ENCODE peak calls at places on chromosomes 16 and 17, in eight cellular contexts. V is RWPE1; Q is OCI-LY7; H is CD8-positive, alpha-beta T cell; N is nephron progenitor cell; C is tibial nerve; D is progenitor cell of endocrine pancreas; W is testis. G is an unnamed sample.

GRCh38 chr17:21537302-21537701 is 155.0 kb upstream of the KCNJ18 start:
- DNase-seq in V (no peak), Q (no peak), H (no peak), N (no peak), C (no peak), D (no peak), W (no peak), G (no peak)

GRCh38 chr17:19656336-19656735 is 7.8 kb downstream of the ALDH3A2 start:
- DNase-seq in V (no peak), Q (no peak), H (no peak), N (no peak), C (no peak), D (no peak), W (no peak), G (no peak)

GRCh38 chr16:25005445-25006306 is 9.5 kb downstream of the ARHGAP17 start:
- DNase-seq in V (no peak), Q (no peak), H (no peak), N (no peak), C (no peak), D (no peak), W (no peak), G (no peak)

GRCh38 chr16:66695935-66696668 is 441 bp downstream of the CMTM4 start:
- DNase-seq in V (peak; percentile 55), Q (no peak), H (peak; percentile 13), N (peak; percentile 25), C (no peak), D (peak; percentile 46), W (peak; percentile 30), G (peak; percentile 20)

GRCh38 chr16:4290236-4290830 is 17.5 kb upstream of the TFAP4 start:
- DNase-seq in V (peak; percentile 50), Q (no peak), H (no peak), N (no peak), C (no peak), D (no peak), W (no peak), G (no peak)

GRCh38 chr17:38910325-38910724 is 15.1 kb upstream of the LASP1NB start:
- DNase-seq in V (no peak), Q (no peak), H (no peak), N (no peak), C (no peak), D (no peak), W (no peak), G (no peak)

GRCh38 chr16:47612711-47613110 is 151.6 kb downstream of the PHKB start:
- DNase-seq in V (peak; percentile 38), Q (no peak), H (no peak), N (no peak), C (no peak), D (no peak), W (no peak), G (no peak)

GRCh38 chr17:31269597-31269996 is 27.4 kb downstream of the OMG start:
- DNase-seq in V (peak; percentile 82), Q (no peak), H (no peak), N (no peak), C (no peak), D (no peak), W (no peak), G (no peak)

GRCh38 chr17:50660042-50660886 is 25.6 kb downstream of the ABCC3 start:
- DNase-seq in V (no peak), Q (no peak), H (no peak), N (no peak), C (no peak), D (no peak), W (no peak), G (no peak)

GRCh38 chr17:39167492-39167891 is 1.5 kb upstream of the ARL5C start:
- DNase-seq in V (no peak), Q (peak; percentile 75), H (no peak), N (no peak), C (no peak), D (no peak), W (no peak), G (no peak)

GRCh38 chr17:42878123-42878880 is 22.3 kb upstream of the G6PC1 start:
- DNase-seq in V (no peak), Q (no peak), H (no peak), N (peak; percentile 55), C (no peak), D (no peak), W (no peak), G (no peak)

GRCh38 chr16:14548933-14549788 is 80.9 kb downstream of the PARN start:
- DNase-seq in V (no peak), Q (no peak), H (no peak), N (no peak), C (no peak), D (no peak), W (no peak), G (no peak)

GRCh38 chr16:84218176-84218776 is 21.5 kb downstream of the KCNG4 start:
- DNase-seq in V (no peak), Q (no peak), H (no peak), N (no peak), C (no peak), D (no peak), W (no peak), G (no peak)

GRCh38 chr17:45437461-45438283 is 5.0 kb upstream of the ARHGAP27 start:
- DNase-seq in V (no peak), Q (no peak), H (no peak), N (no peak), C (no peak), D (no peak), W (no peak), G (no peak)

GRCh38 chr17:11245187-11245586 is 4.2 kb downstream of the SHISA6 start:
- DNase-seq in V (no peak), Q (no peak), H (no peak), N (no peak), C (no peak), D (no peak), W (no peak), G (no peak)

DNA sequence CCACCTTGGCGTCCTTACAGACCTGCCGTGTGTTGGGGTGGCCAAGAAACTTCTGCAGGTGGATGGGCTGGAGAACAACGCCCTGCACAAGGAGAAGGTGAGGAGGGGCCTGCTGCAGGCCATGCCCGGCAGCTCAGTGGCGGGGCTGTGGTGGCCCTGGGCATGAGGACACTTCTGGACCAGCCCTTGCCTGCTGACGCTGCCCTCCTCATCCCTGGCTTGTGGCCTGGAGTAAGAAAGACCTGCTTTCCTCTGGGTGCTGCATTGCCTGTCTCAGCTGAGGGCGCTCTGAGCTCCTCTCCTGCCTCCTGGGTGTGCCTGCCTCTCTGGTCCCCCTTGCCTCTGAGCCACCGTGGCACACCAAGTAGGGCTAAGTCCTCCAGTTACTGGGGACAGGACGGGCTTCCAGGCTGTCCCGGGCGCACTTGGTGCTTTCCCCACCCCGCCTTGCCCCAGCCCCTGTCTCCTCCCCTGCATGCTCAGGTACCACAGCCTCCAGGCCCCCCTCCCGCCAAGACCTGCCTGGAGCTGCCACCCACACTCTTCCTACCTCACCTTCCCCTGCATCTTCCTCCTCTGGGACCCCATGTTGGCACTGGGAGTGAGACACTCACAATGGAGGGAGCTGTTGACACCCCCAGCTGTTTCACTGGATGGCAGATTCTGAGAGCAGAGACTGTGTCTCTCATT is 8.7 kb downstream of the ENDOV start:
- DNase-seq in V (no peak), Q (no peak), H (no peak), N (no peak), C (no peak), D (no peak), W (no peak), G (no peak)
- TF ChIP-seq CTCF in V (no peak), Q (no peak), H (no peak), N (no peak), C (no peak), D (no peak), W (no peak), G (no peak)

DNA sequence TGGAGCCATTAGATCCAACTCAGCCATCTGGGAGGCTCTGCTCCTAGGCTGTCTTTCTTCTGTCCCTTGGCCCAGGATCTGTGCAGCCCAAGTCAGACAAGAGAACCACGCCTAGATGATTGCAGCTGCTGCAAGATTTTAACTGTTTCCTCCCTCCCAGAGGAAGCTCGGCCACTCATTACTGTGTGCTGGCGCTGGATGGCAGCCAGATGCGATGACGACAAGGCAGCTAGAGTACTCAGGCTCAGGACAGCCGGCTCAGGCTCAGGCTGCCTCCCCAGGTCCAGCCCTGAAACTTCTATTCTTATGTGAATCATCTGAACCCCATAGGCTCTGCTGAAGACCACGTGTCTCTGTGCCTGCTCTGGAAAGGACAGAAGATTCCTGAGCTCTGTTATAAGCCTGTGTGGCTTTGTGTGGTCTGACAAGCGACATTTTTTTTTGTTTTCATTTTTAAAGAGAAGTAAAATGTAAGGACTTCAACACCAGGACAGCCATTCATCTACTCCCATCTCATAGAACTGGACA is 32.1 kb upstream of the FBXW10B start:
- DNase-seq in V (peak; percentile 92), Q (peak; percentile 33), H (peak; percentile 14), N (peak; percentile 35), C (peak; percentile 93), D (no peak), W (peak; percentile 97), G (peak; percentile 35)
- TF ChIP-seq CTCF in V (no peak), Q (no peak), H (no peak), N (no peak), C (no peak), D (no peak), W (no peak), G (no peak)

DNA sequence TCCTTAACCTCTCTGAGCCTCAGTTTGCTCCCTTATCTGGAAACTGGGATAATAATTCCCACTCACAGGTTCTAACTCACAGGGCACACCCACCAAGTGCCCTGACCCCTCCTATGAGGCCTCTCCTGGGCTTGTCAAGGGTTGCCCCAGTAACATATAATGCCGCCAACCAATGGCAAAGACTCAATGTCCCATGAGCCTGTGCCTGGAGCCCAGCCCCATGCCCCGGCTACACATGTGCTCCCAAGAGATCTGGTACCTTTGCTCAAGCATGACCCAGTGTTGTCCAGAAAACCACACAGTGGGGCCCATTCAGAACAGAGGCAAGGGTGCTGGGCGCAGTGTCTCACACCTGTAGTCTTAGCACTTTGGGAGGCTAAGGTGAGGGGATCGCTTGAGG is 8.5 kb upstream of the FBXL19 start:
- DNase-seq in V (no peak), Q (no peak), H (no peak), N (no peak), C (no peak), D (no peak), W (no peak), G (no peak)
- TF ChIP-seq CTCF in V (no peak), Q (no peak), H (no peak), N (no peak), C (no peak), D (no peak), W (no peak), G (no peak)

DNA sequence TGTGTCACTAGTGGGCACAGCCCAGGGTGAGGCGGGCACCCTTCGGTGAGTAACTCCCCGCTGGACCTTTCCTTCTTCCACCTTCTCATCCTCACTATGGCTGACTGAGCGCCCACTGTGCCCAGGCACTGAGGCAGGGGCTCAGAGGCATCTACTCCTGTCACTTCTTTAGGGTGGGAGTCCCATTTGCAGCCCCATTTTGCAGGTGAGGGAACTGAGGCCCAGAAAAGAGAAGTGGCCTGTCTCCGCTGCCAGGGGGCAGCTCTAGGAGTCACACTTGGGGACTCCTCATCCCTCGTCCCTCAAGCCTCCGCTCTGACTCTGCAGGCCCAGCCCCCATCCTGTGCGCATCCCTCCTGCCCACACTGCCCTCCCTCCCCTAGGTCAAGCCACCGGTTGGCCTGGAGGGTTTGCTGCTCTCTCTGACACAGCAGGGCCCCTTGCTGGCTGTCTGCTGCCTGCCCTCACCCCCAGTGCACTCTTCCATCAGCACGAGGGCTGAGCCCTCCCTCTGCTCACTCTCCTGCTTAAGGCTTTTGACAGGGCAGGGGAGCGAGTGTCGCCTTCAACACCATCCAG is 62.4 kb downstream of the CNGB1 start:
- DNase-seq in V (no peak), Q (no peak), H (no peak), N (no peak), C (no peak), D (no peak), W (no peak), G (no peak)
- TF ChIP-seq CTCF in V (no peak), Q (no peak), H (no peak), N (no peak), C (no peak), D (no peak), W (no peak), G (no peak)